ENCODE peak calls at places on chromosomes 3 and 15, in seven cellular contexts. M, U, G, V, H, R and W are unnamed samples.

GRCh38 chr15:93048759-93049161 is 40.3 kb downstream of the RGMA start:
- DNase-seq in M (no peak), U (no peak), G (no peak), V (no peak), H (peak), R (peak), W (peak)

GRCh38 chr3:188085596-188086560 is 68.1 kb upstream of the LPP start:
- DNase-seq in M (no peak), U (no peak), G (no peak), V (no peak), H (no peak), R (no peak), W (no peak)

GRCh38 chr15:101496198-101496986 is 6.9 kb upstream of the PCSK6 start:
- DNase-seq in M (no peak), U (peak), G (no peak), V (no peak), H (no peak), R (peak), W (no peak)

GRCh38 chr3:133633439-133633838 is 28.3 kb downstream of the TOPBP1 start:
- DNase-seq in M (no peak), U (no peak), G (no peak), V (no peak), H (no peak), R (no peak), W (no peak)

GRCh38 chr3:17742837-17743659 is 617 bp upstream of the TBC1D5 start:
- DNase-seq in M (no peak), U (no peak), G (peak), V (no peak), H (no peak), R (no peak), W (no peak)

GRCh38 chr3:85576091-85576690 is 617.4 kb downstream of the CADM2 start:
- DNase-seq in M (peak), U (peak), G (peak), V (no peak), H (no peak), R (peak), W (peak)

GRCh38 chr15:92167413-92167950 is 226.2 kb upstream of the ST8SIA2 start:
- DNase-seq in M (no peak), U (no peak), G (no peak), V (no peak), H (no peak), R (no peak), W (no peak)

GRCh38 chr3:32340039-32340438 is 51.6 kb upstream of the CMTM7 start:
- DNase-seq in M (no peak), U (peak), G (no peak), V (peak), H (peak), R (no peak), W (peak)

GRCh38 chr15:25679492-25679891 is 183.6 kb downstream of the ATP10A start:
- DNase-seq in M (no peak), U (no peak), G (no peak), V (no peak), H (no peak), R (no peak), W (no peak)

GRCh38 chr3:53715815-53716483 is 130.3 kb downstream of the CHDH start:
- DNase-seq in M (no peak), U (peak), G (no peak), V (peak), H (no peak), R (no peak), W (no peak)

GRCh38 chr3:101925564-101925963 is 76.2 kb downstream of the NFKBIZ start:
- DNase-seq in M (no peak), U (no peak), G (no peak), V (no peak), H (no peak), R (no peak), W (peak)

GRCh38 chr3:149129326-149130123 is at the start of gene HPS3:
- DNase-seq in M (peak), U (peak), G (peak), V (peak), H (peak), R (peak), W (peak)

GRCh38 chr3:186097663-186098451 is 11.0 kb downstream of the ETV5 start:
- DNase-seq in M (peak), U (peak), G (no peak), V (no peak), H (peak), R (no peak), W (peak)

GRCh38 chr15:85543741-85544155 is 163.3 kb downstream of the AKAP13 start:
- DNase-seq in M (no peak), U (no peak), G (peak), V (no peak), H (no peak), R (peak), W (no peak)

GRCh38 chr3:61688307-61688695 is 126.9 kb downstream of the PTPRG start:
- DNase-seq in M (no peak), U (peak), G (no peak), V (no peak), H (no peak), R (no peak), W (no peak)

GRCh38 chr3:196225763-196226364 is 9.5 kb downstream of the SLC51A start:
- DNase-seq in M (no peak), U (no peak), G (no peak), V (no peak), H (no peak), R (no peak), W (no peak)

GRCh38 chr3:66001626-66002025 is 37.1 kb downstream of the MAGI1 start:
- DNase-seq in M (no peak), U (no peak), G (no peak), V (no peak), H (no peak), R (no peak), W (no peak)

GRCh38 chr15:29747837-29748417 is 74.3 kb downstream of the TJP1 start:
- DNase-seq in M (no peak), U (no peak), G (no peak), V (peak), H (no peak), R (no peak), W (peak)

GRCh38 chr3:186653079-186653710 is 12.6 kb upstream of the HRG start:
- DNase-seq in M (no peak), U (no peak), G (no peak), V (no peak), H (no peak), R (no peak), W (no peak)

GRCh38 chr3:71035314-71035713 is 548.2 kb downstream of the FOXP1 start:
- DNase-seq in M (no peak), U (no peak), G (no peak), V (peak), H (no peak), R (no peak), W (peak)

GRCh38 chr3:192281207-192281880 is 446.0 kb downstream of the FGF12 start:
- DNase-seq in M (no peak), U (peak), G (no peak), V (no peak), H (no peak), R (no peak), W (no peak)

GRCh38 chr15:85388506-85388905 is 8.1 kb downstream of the AKAP13 start:
- DNase-seq in M (no peak), U (no peak), G (no peak), V (no peak), H (no peak), R (no peak), W (no peak)

GRCh38 chr3:9422712-9423424 is 25.5 kb downstream of the SETD5 start:
- DNase-seq in M (peak), U (peak), G (no peak), V (peak), H (peak), R (peak), W (peak)

GRCh38 chr15:82571722-82572222 is 31.5 kb upstream of the RPS17 start:
- DNase-seq in M (peak), U (peak), G (no peak), V (peak), H (peak), R (peak), W (peak)

GRCh38 chr15:79896131-79896633 is 632 bp downstream of the MTHFS start:
- DNase-seq in M (no peak), U (peak), G (peak), V (peak), H (no peak), R (no peak), W (no peak)

GRCh38 chr15:83248151-83248851 is 36.2 kb downstream of the BNC1 start:
- DNase-seq in M (no peak), U (peak), G (no peak), V (peak), H (no peak), R (no peak), W (peak)

GRCh38 chr3:158659454-158660237 is 12.8 kb downstream of the LXN start:
- DNase-seq in M (peak), U (peak), G (peak), V (peak), H (peak), R (no peak), W (peak)

GRCh38 chr3:31776016-31776415 is 205.0 kb downstream of the OSBPL10 start:
- DNase-seq in M (no peak), U (no peak), G (no peak), V (no peak), H (no peak), R (no peak), W (no peak)

GRCh38 chr3:195883160-195883559 is 25.2 kb downstream of the TNK2 start:
- DNase-seq in M (no peak), U (no peak), G (no peak), V (no peak), H (no peak), R (no peak), W (no peak)

GRCh38 chr3:80733522-80734176 is 965.9 kb upstream of the ROBO1 start:
- DNase-seq in M (no peak), U (no peak), G (no peak), V (peak), H (no peak), R (no peak), W (peak)

GRCh38 chr3:51704511-51704950 is 2.3 kb upstream of the GRM2 start:
- DNase-seq in M (no peak), U (no peak), G (no peak), V (no peak), H (no peak), R (no peak), W (no peak)

GRCh38 chr3:12395349-12396012 is 88.8 kb upstream of the TSEN2 start:
- DNase-seq in M (no peak), U (no peak), G (no peak), V (no peak), H (no peak), R (no peak), W (no peak)